ENCODE peak calls at places on chromosomes 3 and 15, in four cellular contexts. One of them, this sample, is unnamed. For H3K9me3, the result is how much of the 10 kb centered on the place peaks cover.

GRCh38 chr3:116757310-116757709 is 47.7 kb downstream of the TUSC7 start:
- DNase-seq in CD4-positive, alpha-beta memory T cell: no peak
- DNase-seq in IMR-90: no peak
- DNase-seq in adipocyte: no peak
- DNase-seq in this sample: no peak

GRCh38 chr3:58994746-58995330 is 55.0 kb downstream of the CFAP20DC start:
- DNase-seq in CD4-positive, alpha-beta memory T cell: peak
- DNase-seq in IMR-90: peak
- DNase-seq in adipocyte: peak
- DNase-seq in this sample: no peak

GRCh38 chr15:39605146-39605545 is 24.3 kb downstream of the THBS1 start:
- DNase-seq in CD4-positive, alpha-beta memory T cell: no peak
- DNase-seq in IMR-90: no peak
- DNase-seq in adipocyte: peak
- DNase-seq in this sample: no peak

GRCh38 chr3:147407495-147408179 is 1.3 kb upstream of the ZIC4 start:
- DNase-seq in CD4-positive, alpha-beta memory T cell: no peak
- DNase-seq in IMR-90: no peak
- DNase-seq in adipocyte: no peak
- DNase-seq in this sample: no peak

GRCh38 chr3:62171789-62172188 is 201.6 kb downstream of the FEZF2 start:
- DNase-seq in CD4-positive, alpha-beta memory T cell: no peak
- DNase-seq in IMR-90: no peak
- DNase-seq in adipocyte: no peak
- DNase-seq in this sample: no peak

GRCh38 chr3:192435241-192435640 is 292.1 kb downstream of the FGF12 start:
- DNase-seq in CD4-positive, alpha-beta memory T cell: no peak
- DNase-seq in IMR-90: no peak
- DNase-seq in adipocyte: no peak
- DNase-seq in this sample: no peak

GRCh38 chr3:134008630-134009156 is 21.0 kb downstream of the SLCO2A1 start:
- DNase-seq in CD4-positive, alpha-beta memory T cell: no peak
- DNase-seq in IMR-90: peak
- DNase-seq in adipocyte: peak
- DNase-seq in this sample: no peak

GRCh38 chr3:11690863-11691833 is 47.4 kb upstream of the VGLL4 start:
- DNase-seq in CD4-positive, alpha-beta memory T cell: no peak
- DNase-seq in IMR-90: peak
- DNase-seq in adipocyte: peak
- DNase-seq in this sample: no peak

GRCh38 chr3:33377489-33377888 is 62.7 kb downstream of the UBP1 start:
- DNase-seq in CD4-positive, alpha-beta memory T cell: no peak
- DNase-seq in IMR-90: no peak
- DNase-seq in adipocyte: no peak
- DNase-seq in this sample: no peak

GRCh38 chr3:45064512-45065372 is 38.6 kb downstream of the CLEC3B start:
- DNase-seq in CD4-positive, alpha-beta memory T cell: no peak
- DNase-seq in IMR-90: peak
- DNase-seq in adipocyte: no peak
- DNase-seq in this sample: no peak

GRCh38 chr15:36856339-36856973 is 243.9 kb downstream of the MEIS2 start:
- DNase-seq in CD4-positive, alpha-beta memory T cell: no peak
- DNase-seq in IMR-90: no peak
- DNase-seq in adipocyte: no peak
- DNase-seq in this sample: no peak

GRCh38 chr3:120147072-120147871 is 53.0 kb upstream of the GSK3B start:
- DNase-seq in CD4-positive, alpha-beta memory T cell: peak
- DNase-seq in IMR-90: no peak
- DNase-seq in adipocyte: no peak
- DNase-seq in this sample: no peak

GRCh38 chr3:147015334-147015733 is 391.0 kb downstream of the ZIC4 start:
- DNase-seq in CD4-positive, alpha-beta memory T cell: no peak
- DNase-seq in IMR-90: no peak
- DNase-seq in adipocyte: no peak
- DNase-seq in this sample: no peak

GRCh38 chr3:31289592-31289991 is 243.1 kb upstream of the STT3B start:
- DNase-seq in CD4-positive, alpha-beta memory T cell: no peak
- DNase-seq in IMR-90: no peak
- DNase-seq in adipocyte: no peak
- DNase-seq in this sample: no peak

GRCh38 chr3:112092439-112093179 is 6.4 kb downstream of the C3orf52 start:
- DNase-seq in CD4-positive, alpha-beta memory T cell: no peak
- DNase-seq in IMR-90: peak
- DNase-seq in adipocyte: no peak
- DNase-seq in this sample: no peak

GRCh38 chr3:39187372-39188155 is 4.8 kb downstream of the XIRP1 start:
- DNase-seq in CD4-positive, alpha-beta memory T cell: no peak
- DNase-seq in IMR-90: no peak
- DNase-seq in adipocyte: no peak
- DNase-seq in this sample: no peak

GRCh38 chr3:70242297-70242868 is 70.1 kb downstream of the MDFIC2 start:
- DNase-seq in CD4-positive, alpha-beta memory T cell: no peak
- DNase-seq in IMR-90: no peak
- DNase-seq in adipocyte: no peak
- DNase-seq in this sample: no peak

GRCh38 chr3:138942861-138943623 is 3.9 kb downstream of the FOXL2 start:
- DNase-seq in CD4-positive, alpha-beta memory T cell: no peak
- DNase-seq in IMR-90: no peak
- DNase-seq in adipocyte: no peak
- DNase-seq in this sample: no peak

GRCh38 chr3:82790307-82791097 is 1029.1 kb upstream of the GBE1 start:
- DNase-seq in CD4-positive, alpha-beta memory T cell: no peak
- DNase-seq in IMR-90: no peak
- DNase-seq in adipocyte: no peak
- DNase-seq in this sample: no peak

GRCh38 chr15:33773969-33774368 is 194.3 kb upstream of the CHRM5 start:
- DNase-seq in CD4-positive, alpha-beta memory T cell: no peak
- DNase-seq in IMR-90: no peak
- DNase-seq in adipocyte: no peak
- DNase-seq in this sample: no peak

GRCh38 chr3:104992618-104993017 is 374.1 kb upstream of the ALCAM start:
- DNase-seq in CD4-positive, alpha-beta memory T cell: no peak
- DNase-seq in IMR-90: no peak
- DNase-seq in adipocyte: no peak
- DNase-seq in this sample: no peak

GRCh38 chr15:44194397-44195150 is 497 bp downstream of the FRMD5 start:
- DNase-seq in CD4-positive, alpha-beta memory T cell: peak
- DNase-seq in IMR-90: peak
- DNase-seq in adipocyte: peak
- DNase-seq in this sample: no peak

GRCh38 chr3:101861212-101861977 is 12.1 kb downstream of the NFKBIZ start:
- DNase-seq in CD4-positive, alpha-beta memory T cell: no peak
- DNase-seq in IMR-90: peak
- DNase-seq in adipocyte: no peak
- DNase-seq in this sample: no peak

GRCh38 chr3:102460579-102460978 is 25.8 kb downstream of the ZPLD1 start:
- DNase-seq in CD4-positive, alpha-beta memory T cell: no peak
- DNase-seq in IMR-90: peak
- DNase-seq in adipocyte: no peak
- DNase-seq in this sample: no peak

GRCh38 chr15:69757186-69757585 is 304.6 kb downstream of the RPLP1 start:
- DNase-seq in CD4-positive, alpha-beta memory T cell: no peak
- DNase-seq in IMR-90: peak
- DNase-seq in adipocyte: no peak
- DNase-seq in this sample: no peak

GRCh38 chr3:72538070-72538745 is 310.0 kb downstream of the SHQ1 start:
- DNase-seq in CD4-positive, alpha-beta memory T cell: no peak
- DNase-seq in IMR-90: no peak
- DNase-seq in adipocyte: no peak
- DNase-seq in this sample: no peak

GRCh38 chr15:80160570-80161156 is 7.9 kb downstream of the FAH start:
- DNase-seq in CD4-positive, alpha-beta memory T cell: peak
- DNase-seq in IMR-90: peak
- DNase-seq in adipocyte: peak
- DNase-seq in this sample: no peak

GRCh38 chr15:65824031-65824743 is 32.1 kb upstream of the DENND4A start:
- DNase-seq in CD4-positive, alpha-beta memory T cell: no peak
- DNase-seq in IMR-90: peak
- DNase-seq in adipocyte: peak
- DNase-seq in this sample: peak

GRCh38 chr15:42670441-42670840 is 66.5 kb downstream of the CDAN1 start:
- DNase-seq in CD4-positive, alpha-beta memory T cell: no peak
- DNase-seq in IMR-90: no peak
- DNase-seq in adipocyte: peak
- DNase-seq in this sample: no peak

GRCh38 chr15:101378356-101378755 is 83.3 kb upstream of the SNRPA1 start:
- DNase-seq in CD4-positive, alpha-beta memory T cell: no peak
- DNase-seq in IMR-90: no peak
- DNase-seq in adipocyte: no peak
- DNase-seq in this sample: no peak

GRCh38 chr15:25185791-25186190 is 231.0 kb downstream of the SNRPN start:
- DNase-seq in CD4-positive, alpha-beta memory T cell: no peak
- DNase-seq in IMR-90: no peak
- DNase-seq in adipocyte: no peak
- DNase-seq in this sample: no peak
- H3K9me3 ChIP-seq in CD4-positive, alpha-beta memory T cell: under half
- H3K9me3 ChIP-seq in IMR-90: half or more
- H3K9me3 ChIP-seq in adipocyte: under half
- H3K9me3 ChIP-seq in this sample: under half

GRCh38 chr3:48267782-48268181 is 26.9 kb downstream of the ZNF589 start:
- DNase-seq in CD4-positive, alpha-beta memory T cell: no peak
- DNase-seq in IMR-90: no peak
- DNase-seq in adipocyte: no peak
- DNase-seq in this sample: no peak

GRCh38 chr3:48268381-48268935 is 27.6 kb downstream of the ZNF589 start:
- DNase-seq in CD4-positive, alpha-beta memory T cell: peak
- DNase-seq in IMR-90: no peak
- DNase-seq in adipocyte: no peak
- DNase-seq in this sample: no peak

GRCh38 chr3:48268936-48269551 is 28.1 kb downstream of the ZNF589 start:
- DNase-seq in CD4-positive, alpha-beta memory T cell: peak
- DNase-seq in IMR-90: no peak
- DNase-seq in adipocyte: no peak
- DNase-seq in this sample: peak

GRCh38 chr3:48270306-48270705 is 29.4 kb downstream of the ZNF589 start:
- DNase-seq in CD4-positive, alpha-beta memory T cell: no peak
- DNase-seq in IMR-90: no peak
- DNase-seq in adipocyte: no peak
- DNase-seq in this sample: no peak

GRCh38 chr3:48269592-48269991 is 28.7 kb downstream of the ZNF589 start:
- DNase-seq in CD4-positive, alpha-beta memory T cell: no peak
- DNase-seq in IMR-90: no peak
- DNase-seq in adipocyte: no peak
- DNase-seq in this sample: no peak
- H3K9me3 ChIP-seq in CD4-positive, alpha-beta memory T cell: under half
- H3K9me3 ChIP-seq in IMR-90: under half
- H3K9me3 ChIP-seq in adipocyte: under half
- H3K9me3 ChIP-seq in this sample: under half

GRCh38 chr15:58492661-58493397 is 61.0 kb downstream of the LIPC start:
- DNase-seq in CD4-positive, alpha-beta memory T cell: no peak
- DNase-seq in IMR-90: peak
- DNase-seq in adipocyte: no peak
- DNase-seq in this sample: no peak

GRCh38 chr15:58490405-58491150 is 58.8 kb downstream of the LIPC start:
- DNase-seq in CD4-positive, alpha-beta memory T cell: no peak
- DNase-seq in IMR-90: no peak
- DNase-seq in adipocyte: no peak
- DNase-seq in this sample: no peak

GRCh38 chr15:58491499-58492202 is 59.9 kb downstream of the LIPC start:
- DNase-seq in CD4-positive, alpha-beta memory T cell: no peak
- DNase-seq in IMR-90: no peak
- DNase-seq in adipocyte: no peak
- DNase-seq in this sample: no peak

GRCh38 chr15:58489693-58490404 is 58.1 kb downstream of the LIPC start:
- DNase-seq in CD4-positive, alpha-beta memory T cell: no peak
- DNase-seq in IMR-90: no peak
- DNase-seq in adipocyte: no peak
- DNase-seq in this sample: no peak

DNA sequence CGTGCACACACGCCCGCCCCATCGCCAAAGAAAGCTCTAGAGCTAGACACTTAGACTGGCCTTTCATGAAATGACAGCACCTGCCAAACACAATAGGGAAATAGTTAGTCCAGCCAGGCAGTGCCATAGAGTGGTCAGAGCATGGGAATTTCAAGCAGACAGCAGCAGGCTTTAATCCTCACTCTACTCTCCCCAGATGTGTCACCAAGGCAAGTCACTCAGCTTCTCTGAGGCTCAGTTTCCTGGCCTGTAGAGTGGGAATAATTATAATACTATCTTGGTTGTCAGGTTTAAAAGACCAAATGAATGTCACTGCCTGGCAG is 59.3 kb downstream of the LIPC start:
- DNase-seq in CD4-positive, alpha-beta memory T cell: no peak
- DNase-seq in IMR-90: no peak
- DNase-seq in adipocyte: no peak
- DNase-seq in this sample: no peak
- H3K9me3 ChIP-seq in CD4-positive, alpha-beta memory T cell: under half
- H3K9me3 ChIP-seq in IMR-90: under half
- H3K9me3 ChIP-seq in adipocyte: under half
- H3K9me3 ChIP-seq in this sample: under half

DNA sequence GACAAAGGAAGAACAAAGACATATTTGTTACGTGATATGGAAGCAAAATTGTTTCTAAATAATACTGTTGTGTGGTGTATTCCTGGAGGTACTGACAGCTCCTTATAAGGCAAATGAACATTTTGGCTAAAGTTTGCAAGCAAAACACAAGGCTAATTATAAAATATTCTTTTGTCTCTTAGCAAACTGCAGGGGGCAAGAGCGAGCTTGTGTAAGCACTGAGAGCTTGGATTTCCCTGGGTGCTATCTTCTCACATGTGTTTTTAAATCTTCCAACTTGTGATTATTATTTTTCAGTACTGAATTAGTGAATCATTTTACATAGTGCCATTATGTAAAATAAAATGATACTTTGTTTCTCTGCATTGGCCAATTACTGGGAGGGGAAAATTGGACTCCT is 611.4 kb downstream of the AGBL1 start:
- DNase-seq in CD4-positive, alpha-beta memory T cell: no peak
- DNase-seq in IMR-90: no peak
- DNase-seq in adipocyte: no peak
- DNase-seq in this sample: no peak
- H3K9me3 ChIP-seq in CD4-positive, alpha-beta memory T cell: under half
- H3K9me3 ChIP-seq in IMR-90: under half
- H3K9me3 ChIP-seq in adipocyte: under half
- H3K9me3 ChIP-seq in this sample: under half

DNA sequence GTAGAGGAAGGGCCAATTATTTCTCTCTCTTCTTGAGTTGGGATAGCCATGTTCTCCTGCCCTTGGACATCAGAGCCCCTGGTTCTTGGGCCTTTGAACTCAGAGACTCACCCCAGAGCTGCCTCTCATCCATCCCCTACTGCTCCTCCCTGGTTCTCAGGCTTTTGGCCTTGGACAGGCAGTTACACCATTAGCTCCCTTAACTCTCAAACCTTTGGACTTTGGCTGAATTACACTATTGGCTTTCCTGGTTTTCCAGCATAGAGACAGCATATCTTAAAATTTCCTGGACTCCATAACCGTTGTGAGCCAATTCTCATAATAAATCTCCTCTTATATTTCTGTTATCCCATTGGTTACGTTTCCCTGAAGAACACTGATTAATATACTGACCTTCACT is 63.7 kb upstream of the CHL1 start:
- DNase-seq in CD4-positive, alpha-beta memory T cell: no peak
- DNase-seq in IMR-90: no peak
- DNase-seq in adipocyte: no peak
- DNase-seq in this sample: no peak
- H3K9me3 ChIP-seq in CD4-positive, alpha-beta memory T cell: under half
- H3K9me3 ChIP-seq in IMR-90: under half
- H3K9me3 ChIP-seq in adipocyte: under half
- H3K9me3 ChIP-seq in this sample: under half

GRCh38 chr15:29110733-29111132 is 158.9 kb downstream of the NSMCE3 start:
- DNase-seq in CD4-positive, alpha-beta memory T cell: no peak
- DNase-seq in IMR-90: no peak
- DNase-seq in adipocyte: no peak
- DNase-seq in this sample: no peak
- H3K9me3 ChIP-seq in CD4-positive, alpha-beta memory T cell: under half
- H3K9me3 ChIP-seq in IMR-90: under half
- H3K9me3 ChIP-seq in adipocyte: under half
- H3K9me3 ChIP-seq in this sample: under half

This sample was measured in uterus.